ENCODE peak calls at places on chromosomes 5 and 9, in seven cellular contexts. K, X, V, O, W, I and B are unnamed samples.
A peak's percentile ranks its signal among the peaks of the same experiment; 100 is the strongest.

GRCh38 chr5:86500947-86501346 is 116.8 kb upstream of the COX7C start:
- DNase-seq in K (no peak), X (no peak), V (no peak), O (no peak), W (no peak), I (no peak), B (no peak)

GRCh38 chr5:61603211-61603908 is 271.3 kb downstream of the ZSWIM6 start:
- DNase-seq in K (peak; percentile 41), X (peak; percentile 41), V (no peak), O (no peak), W (no peak), I (no peak), B (no peak)

GRCh38 chr5:14395411-14395810 is 186.2 kb upstream of the OTULINL start:
- DNase-seq in K (no peak), X (no peak), V (no peak), O (no peak), W (no peak), I (no peak), B (no peak)

GRCh38 chr9:128286435-128286834 is 10.4 kb downstream of the SWI5 start:
- DNase-seq in K (peak; percentile 51), X (peak; percentile 56), V (no peak), O (no peak), W (no peak), I (no peak), B (no peak)

GRCh38 chr9:113957778-113958430 is 81.8 kb downstream of the ZNF618 start:
- DNase-seq in K (peak; percentile 85), X (no peak), V (no peak), O (no peak), W (peak; percentile 27), I (no peak), B (peak; percentile 85)

GRCh38 chr5:36948041-36948440 is 71.5 kb downstream of the NIPBL start:
- DNase-seq in K (peak; percentile 65), X (no peak), V (no peak), O (no peak), W (no peak), I (no peak), B (peak; percentile 29)

GRCh38 chr5:122172207-122172606 is 42.9 kb downstream of the ZNF474 start:
- DNase-seq in K (no peak), X (no peak), V (no peak), O (no peak), W (no peak), I (no peak), B (no peak)

GRCh38 chr9:27179245-27179870 is 70.3 kb downstream of the TEK start:
- DNase-seq in K (peak; percentile 58), X (no peak), V (no peak), O (no peak), W (no peak), I (no peak), B (peak; percentile 55)

GRCh38 chr5:179427032-179427675 is 81.9 kb upstream of the ADAMTS2 start:
- DNase-seq in K (no peak), X (peak; percentile 2), V (no peak), O (no peak), W (no peak), I (no peak), B (no peak)

GRCh38 chr5:13508559-13508958 is 435.9 kb downstream of the DNAH5 start:
- DNase-seq in K (no peak), X (no peak), V (no peak), O (no peak), W (no peak), I (no peak), B (no peak)

GRCh38 chr5:59615272-59615671 is 278.3 kb downstream of the PDE4D start:
- DNase-seq in K (peak; percentile 59), X (no peak), V (no peak), O (no peak), W (no peak), I (no peak), B (no peak)

GRCh38 chr9:84609779-84610178 is 59.8 kb upstream of the NTRK2 start:
- DNase-seq in K (no peak), X (no peak), V (no peak), O (no peak), W (no peak), I (no peak), B (no peak)

GRCh38 chr5:146878471-146879172 is at the start of gene PPP2R2B:
- DNase-seq in K (peak; percentile 70), X (peak; percentile 20), V (peak; percentile 19), O (no peak), W (peak; percentile 16), I (no peak), B (no peak)

GRCh38 chr5:122951658-122952057 is 84.9 kb downstream of the PPIC start:
- DNase-seq in K (no peak), X (no peak), V (no peak), O (no peak), W (no peak), I (no peak), B (no peak)

GRCh38 chr5:94429566-94429965 is 188.8 kb downstream of the KIAA0825 start:
- DNase-seq in K (no peak), X (no peak), V (no peak), O (no peak), W (no peak), I (no peak), B (no peak)

DNA sequence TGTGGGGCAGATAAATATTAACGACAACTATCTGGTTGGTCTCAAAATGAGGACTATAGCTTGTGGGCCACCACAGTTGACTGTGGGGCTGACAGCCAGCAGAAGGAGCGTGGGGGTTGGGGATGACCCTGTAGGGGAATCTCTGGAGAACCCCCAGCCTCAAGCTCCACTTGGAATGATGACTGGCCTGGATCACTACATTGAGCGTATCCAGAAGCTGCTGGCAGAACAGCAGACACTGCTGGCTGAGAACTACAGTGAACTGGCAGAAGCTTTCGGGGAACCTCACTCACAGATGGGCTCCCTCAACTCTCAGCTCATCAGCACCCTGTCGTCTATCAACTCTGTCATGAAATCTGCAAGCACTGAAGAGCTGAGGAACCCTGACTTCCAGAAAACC is 128.5 kb upstream of the DMRT1 start:
- DNase-seq in K (no peak), X (no peak), V (no peak), O (no peak), W (no peak), I (no peak), B (no peak)
- H3K4me3 ChIP-seq in K (no peak overlapping the region), X (no peak overlapping the region), V (no peak overlapping the region), O (peak overlapping the region; percentile 41), W (no peak overlapping the region), I (no peak overlapping the region), B (no peak overlapping the region)

GRCh38 chr5:6869677-6870076 is 156.4 kb downstream of the TENT4A start:
- DNase-seq in K (no peak), X (no peak), V (no peak), O (no peak), W (no peak), I (no peak), B (no peak)

GRCh38 chr5:6877986-6878828 is 165.0 kb downstream of the TENT4A start:
- DNase-seq in K (no peak), X (no peak), V (no peak), O (no peak), W (no peak), I (no peak), B (no peak)

GRCh38 chr5:6873359-6873758 is 160.1 kb downstream of the TENT4A start:
- DNase-seq in K (no peak), X (no peak), V (no peak), O (peak; percentile 46), W (no peak), I (no peak), B (no peak)

GRCh38 chr5:6872441-6873160 is 159.4 kb downstream of the TENT4A start:
- DNase-seq in K (no peak), X (no peak), V (no peak), O (peak; percentile 10), W (no peak), I (no peak), B (no peak)

GRCh38 chr5:6875376-6875775 is 162.1 kb downstream of the TENT4A start:
- DNase-seq in K (no peak), X (no peak), V (no peak), O (no peak), W (no peak), I (no peak), B (no peak)
- H3K27ac ChIP-seq in K (no peak overlapping the region), X (no peak overlapping the region), V (no peak overlapping the region), O (no peak overlapping the region), W (no peak overlapping the region), I (no peak overlapping the region), B (no peak overlapping the region)

GRCh38 chr5:105197531-105197930 is 1634.9 kb upstream of the NUDT12 start:
- DNase-seq in K (no peak), X (no peak), V (no peak), O (no peak), W (no peak), I (no peak), B (no peak)
- H3K4me3 ChIP-seq in K (no peak overlapping the region), X (no peak overlapping the region), V (no peak overlapping the region), O (no peak overlapping the region), W (no peak overlapping the region), I (no peak overlapping the region), B (no peak overlapping the region)

DNA sequence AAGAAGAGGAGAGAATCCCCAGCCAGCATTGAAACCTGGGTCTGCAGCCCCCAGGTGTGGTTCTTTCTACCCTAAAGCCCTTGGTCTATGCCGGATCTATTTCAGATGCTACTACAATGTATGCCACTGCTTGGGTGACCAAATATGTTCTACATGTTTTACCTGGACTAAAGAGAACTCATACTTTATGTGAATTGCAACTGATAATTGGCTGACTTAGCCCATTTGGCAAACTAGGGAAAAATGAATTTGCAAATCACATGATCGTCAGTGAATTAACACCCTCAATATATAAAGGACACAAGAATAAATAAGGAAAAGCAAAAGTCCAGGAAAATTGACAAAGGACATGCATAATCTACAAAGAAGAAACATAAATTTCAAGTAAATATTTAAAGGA is 308.8 kb upstream of the IRX2 start:
- DNase-seq in K (no peak), X (no peak), V (no peak), O (no peak), W (no peak), I (no peak), B (no peak)
- H3K27ac ChIP-seq in K (no peak overlapping the region), X (no peak overlapping the region), V (no peak overlapping the region), O (no peak overlapping the region), W (no peak overlapping the region), I (no peak overlapping the region), B (no peak overlapping the region)

DNA sequence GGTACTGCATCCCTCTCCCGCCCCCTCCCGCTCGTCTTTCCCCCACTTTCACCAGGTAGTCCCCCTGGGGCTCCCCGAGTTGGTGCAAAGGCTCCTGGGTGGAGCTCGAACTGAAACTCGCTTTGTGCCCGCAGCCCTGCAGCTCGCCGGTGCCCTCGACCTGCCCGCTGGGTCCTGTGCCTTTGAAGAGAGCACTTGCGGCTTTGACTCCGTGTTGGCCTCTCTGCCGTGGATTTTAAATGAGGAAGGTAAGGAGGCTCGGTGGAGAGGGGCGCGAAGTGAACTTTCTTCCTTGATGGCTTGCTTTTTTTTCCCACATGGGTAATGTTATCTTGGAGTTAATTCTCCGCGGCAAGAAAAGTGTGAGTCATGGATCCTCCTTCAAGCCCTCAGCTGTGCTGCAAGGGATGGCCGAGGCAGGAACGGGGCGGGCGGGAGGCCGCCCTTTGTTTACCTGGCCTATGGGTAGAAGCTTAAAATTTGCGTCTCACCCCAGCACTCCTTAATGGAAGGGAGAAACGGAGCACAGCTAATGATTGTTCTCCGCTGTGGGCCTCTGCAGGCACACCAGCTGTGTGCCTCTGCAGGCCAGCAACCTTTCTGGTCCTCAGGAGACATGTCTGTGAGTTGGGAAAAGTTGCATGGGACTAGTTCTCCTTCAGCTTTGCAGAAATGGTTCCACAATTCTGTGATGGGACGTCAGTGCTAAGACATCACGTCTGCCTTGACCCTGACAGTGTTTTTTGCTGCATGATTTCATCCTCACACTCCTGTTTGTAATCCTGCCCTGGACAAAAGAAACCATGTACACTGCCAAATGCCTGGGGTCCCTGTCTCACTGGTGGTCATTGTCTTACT is 1.0 kb downstream of the MAMDC2 start:
- DNase-seq in K (peak; percentile 52), X (peak; percentile 25), V (no peak), O (no peak), W (no peak), I (no peak), B (peak; percentile 61)
- H3K4me3 ChIP-seq in K (peak overlapping the region; percentile 73), X (peak overlapping the region; percentile 72), V (peak overlapping the region; percentile 56), O (no peak overlapping the region), W (peak overlapping the region; percentile 64), I (peak overlapping the region; percentile 61), B (peak overlapping the region; percentile 62)

GRCh38 chr9:121537283-121537682 is 37.6 kb upstream of the GGTA1 start:
- DNase-seq in K (no peak), X (no peak), V (no peak), O (no peak), W (no peak), I (no peak), B (no peak)
- H3K27ac ChIP-seq in K (no peak overlapping the region), X (peak overlapping the region; percentile 60), V (no peak overlapping the region), O (no peak overlapping the region), W (no peak overlapping the region), I (no peak overlapping the region), B (no peak overlapping the region)